ENCODE peak calls at places on chromosomes 16 and 17, in nine cellular contexts. One of them, this sample, is unnamed.

GRCh38 chr16:28846933-28847273 is 755 bp upstream of the TUFM start:
- DNase-seq in activated CD4-positive, alpha-beta T cell treated with anti-CD3 and anti-CD28 coated beads for 4 hours: no peak
- DNase-seq in non-pigmented ciliary epithelial cell: no peak
- DNase-seq in nephron progenitor cell: peak
- DNase-seq in stimulated activated CD4-positive, alpha-beta T cell treated with anti-CD3 and anti-CD28 coated beads, Interleukin-12 subunit alpha, Interleukin-12 subunit beta, amount 100 ng/mL, for 48 hours: no peak
- DNase-seq in NCI-H2029 treated with DMSO at 0.1 percent for 48 hours: no peak
- DNase-seq in SHP77 treated with DMSO at 0.1 percent for 48 hours: no peak
- DNase-seq in activated T-helper 1 cell treated with Interleukin-2 at 50 U/mL for 16 hours: no peak
- DNase-seq in NCI-H460: no peak
- DNase-seq in this sample: no peak

GRCh38 chr17:20066253-20066652 is 57.1 kb downstream of the SPECC1 start:
- DNase-seq in activated CD4-positive, alpha-beta T cell treated with anti-CD3 and anti-CD28 coated beads for 4 hours: no peak
- DNase-seq in non-pigmented ciliary epithelial cell: no peak
- DNase-seq in nephron progenitor cell: no peak
- DNase-seq in stimulated activated CD4-positive, alpha-beta T cell treated with anti-CD3 and anti-CD28 coated beads, Interleukin-12 subunit alpha, Interleukin-12 subunit beta, amount 100 ng/mL, for 48 hours: no peak
- DNase-seq in NCI-H2029 treated with DMSO at 0.1 percent for 48 hours: no peak
- DNase-seq in SHP77 treated with DMSO at 0.1 percent for 48 hours: no peak
- DNase-seq in activated T-helper 1 cell treated with Interleukin-2 at 50 U/mL for 16 hours: no peak
- DNase-seq in NCI-H460: no peak
- DNase-seq in this sample: no peak

GRCh38 chr17:2084766-2085647 is 30.1 kb downstream of the HIC1 start:
- DNase-seq in activated CD4-positive, alpha-beta T cell treated with anti-CD3 and anti-CD28 coated beads for 4 hours: no peak
- DNase-seq in non-pigmented ciliary epithelial cell: peak
- DNase-seq in nephron progenitor cell: no peak
- DNase-seq in stimulated activated CD4-positive, alpha-beta T cell treated with anti-CD3 and anti-CD28 coated beads, Interleukin-12 subunit alpha, Interleukin-12 subunit beta, amount 100 ng/mL, for 48 hours: no peak
- DNase-seq in NCI-H2029 treated with DMSO at 0.1 percent for 48 hours: no peak
- DNase-seq in SHP77 treated with DMSO at 0.1 percent for 48 hours: no peak
- DNase-seq in activated T-helper 1 cell treated with Interleukin-2 at 50 U/mL for 16 hours: no peak
- DNase-seq in NCI-H460: no peak
- DNase-seq in this sample: no peak

GRCh38 chr17:33647976-33648375 is 354.9 kb upstream of the ASIC2 start:
- DNase-seq in activated CD4-positive, alpha-beta T cell treated with anti-CD3 and anti-CD28 coated beads for 4 hours: no peak
- DNase-seq in non-pigmented ciliary epithelial cell: no peak
- DNase-seq in nephron progenitor cell: peak
- DNase-seq in stimulated activated CD4-positive, alpha-beta T cell treated with anti-CD3 and anti-CD28 coated beads, Interleukin-12 subunit alpha, Interleukin-12 subunit beta, amount 100 ng/mL, for 48 hours: no peak
- DNase-seq in NCI-H2029 treated with DMSO at 0.1 percent for 48 hours: no peak
- DNase-seq in SHP77 treated with DMSO at 0.1 percent for 48 hours: no peak
- DNase-seq in activated T-helper 1 cell treated with Interleukin-2 at 50 U/mL for 16 hours: no peak
- DNase-seq in NCI-H460: no peak
- DNase-seq in this sample: no peak

GRCh38 chr17:57924677-57925076 is 30.5 kb downstream of the CUEDC1 start:
- DNase-seq in activated CD4-positive, alpha-beta T cell treated with anti-CD3 and anti-CD28 coated beads for 4 hours: no peak
- DNase-seq in non-pigmented ciliary epithelial cell: no peak
- DNase-seq in nephron progenitor cell: no peak
- DNase-seq in stimulated activated CD4-positive, alpha-beta T cell treated with anti-CD3 and anti-CD28 coated beads, Interleukin-12 subunit alpha, Interleukin-12 subunit beta, amount 100 ng/mL, for 48 hours: no peak
- DNase-seq in NCI-H2029 treated with DMSO at 0.1 percent for 48 hours: peak
- DNase-seq in SHP77 treated with DMSO at 0.1 percent for 48 hours: no peak
- DNase-seq in activated T-helper 1 cell treated with Interleukin-2 at 50 U/mL for 16 hours: no peak
- DNase-seq in NCI-H460: no peak
- DNase-seq in this sample: no peak

GRCh38 chr17:81075307-81075706 is 40.4 kb downstream of the BAIAP2 start:
- DNase-seq in activated CD4-positive, alpha-beta T cell treated with anti-CD3 and anti-CD28 coated beads for 4 hours: no peak
- DNase-seq in non-pigmented ciliary epithelial cell: no peak
- DNase-seq in nephron progenitor cell: no peak
- DNase-seq in stimulated activated CD4-positive, alpha-beta T cell treated with anti-CD3 and anti-CD28 coated beads, Interleukin-12 subunit alpha, Interleukin-12 subunit beta, amount 100 ng/mL, for 48 hours: no peak
- DNase-seq in NCI-H2029 treated with DMSO at 0.1 percent for 48 hours: no peak
- DNase-seq in SHP77 treated with DMSO at 0.1 percent for 48 hours: no peak
- DNase-seq in activated T-helper 1 cell treated with Interleukin-2 at 50 U/mL for 16 hours: no peak
- DNase-seq in NCI-H460: no peak
- DNase-seq in this sample: no peak

GRCh38 chr16:16992986-16993783 is 477.6 kb downstream of the XYLT1 start:
- DNase-seq in activated CD4-positive, alpha-beta T cell treated with anti-CD3 and anti-CD28 coated beads for 4 hours: peak
- DNase-seq in non-pigmented ciliary epithelial cell: no peak
- DNase-seq in nephron progenitor cell: peak
- DNase-seq in stimulated activated CD4-positive, alpha-beta T cell treated with anti-CD3 and anti-CD28 coated beads, Interleukin-12 subunit alpha, Interleukin-12 subunit beta, amount 100 ng/mL, for 48 hours: no peak
- DNase-seq in NCI-H2029 treated with DMSO at 0.1 percent for 48 hours: no peak
- DNase-seq in SHP77 treated with DMSO at 0.1 percent for 48 hours: no peak
- DNase-seq in activated T-helper 1 cell treated with Interleukin-2 at 50 U/mL for 16 hours: no peak
- DNase-seq in NCI-H460: no peak
- DNase-seq in this sample: no peak

GRCh38 chr17:60169921-60170817 is 20.4 kb downstream of the CA4 start:
- DNase-seq in activated CD4-positive, alpha-beta T cell treated with anti-CD3 and anti-CD28 coated beads for 4 hours: no peak
- DNase-seq in non-pigmented ciliary epithelial cell: no peak
- DNase-seq in nephron progenitor cell: no peak
- DNase-seq in stimulated activated CD4-positive, alpha-beta T cell treated with anti-CD3 and anti-CD28 coated beads, Interleukin-12 subunit alpha, Interleukin-12 subunit beta, amount 100 ng/mL, for 48 hours: no peak
- DNase-seq in NCI-H2029 treated with DMSO at 0.1 percent for 48 hours: peak
- DNase-seq in SHP77 treated with DMSO at 0.1 percent for 48 hours: no peak
- DNase-seq in activated T-helper 1 cell treated with Interleukin-2 at 50 U/mL for 16 hours: no peak
- DNase-seq in NCI-H460: peak
- DNase-seq in this sample: peak

GRCh38 chr17:5780476-5780875 is 196.2 kb upstream of the NLRP1 start:
- DNase-seq in activated CD4-positive, alpha-beta T cell treated with anti-CD3 and anti-CD28 coated beads for 4 hours: no peak
- DNase-seq in non-pigmented ciliary epithelial cell: peak
- DNase-seq in nephron progenitor cell: no peak
- DNase-seq in stimulated activated CD4-positive, alpha-beta T cell treated with anti-CD3 and anti-CD28 coated beads, Interleukin-12 subunit alpha, Interleukin-12 subunit beta, amount 100 ng/mL, for 48 hours: no peak
- DNase-seq in NCI-H2029 treated with DMSO at 0.1 percent for 48 hours: no peak
- DNase-seq in SHP77 treated with DMSO at 0.1 percent for 48 hours: no peak
- DNase-seq in activated T-helper 1 cell treated with Interleukin-2 at 50 U/mL for 16 hours: no peak
- DNase-seq in NCI-H460: no peak
- DNase-seq in this sample: no peak

GRCh38 chr17:57697891-57698708 is 47.0 kb downstream of the CCDC182 start:
- DNase-seq in activated CD4-positive, alpha-beta T cell treated with anti-CD3 and anti-CD28 coated beads for 4 hours: no peak
- DNase-seq in non-pigmented ciliary epithelial cell: no peak
- DNase-seq in nephron progenitor cell: no peak
- DNase-seq in stimulated activated CD4-positive, alpha-beta T cell treated with anti-CD3 and anti-CD28 coated beads, Interleukin-12 subunit alpha, Interleukin-12 subunit beta, amount 100 ng/mL, for 48 hours: no peak
- DNase-seq in NCI-H2029 treated with DMSO at 0.1 percent for 48 hours: no peak
- DNase-seq in SHP77 treated with DMSO at 0.1 percent for 48 hours: no peak
- DNase-seq in activated T-helper 1 cell treated with Interleukin-2 at 50 U/mL for 16 hours: no peak
- DNase-seq in NCI-H460: no peak
- DNase-seq in this sample: no peak

GRCh38 chr16:12061336-12062055 is 85.0 kb downstream of the SNX29 start:
- DNase-seq in activated CD4-positive, alpha-beta T cell treated with anti-CD3 and anti-CD28 coated beads for 4 hours: no peak
- DNase-seq in non-pigmented ciliary epithelial cell: no peak
- DNase-seq in nephron progenitor cell: no peak
- DNase-seq in stimulated activated CD4-positive, alpha-beta T cell treated with anti-CD3 and anti-CD28 coated beads, Interleukin-12 subunit alpha, Interleukin-12 subunit beta, amount 100 ng/mL, for 48 hours: no peak
- DNase-seq in NCI-H2029 treated with DMSO at 0.1 percent for 48 hours: no peak
- DNase-seq in SHP77 treated with DMSO at 0.1 percent for 48 hours: no peak
- DNase-seq in activated T-helper 1 cell treated with Interleukin-2 at 50 U/mL for 16 hours: no peak
- DNase-seq in NCI-H460: no peak
- DNase-seq in this sample: no peak

GRCh38 chr17:13114601-13115024 is 96.8 kb upstream of the ELAC2 start:
- DNase-seq in activated CD4-positive, alpha-beta T cell treated with anti-CD3 and anti-CD28 coated beads for 4 hours: no peak
- DNase-seq in non-pigmented ciliary epithelial cell: peak
- DNase-seq in nephron progenitor cell: peak
- DNase-seq in stimulated activated CD4-positive, alpha-beta T cell treated with anti-CD3 and anti-CD28 coated beads, Interleukin-12 subunit alpha, Interleukin-12 subunit beta, amount 100 ng/mL, for 48 hours: no peak
- DNase-seq in NCI-H2029 treated with DMSO at 0.1 percent for 48 hours: peak
- DNase-seq in SHP77 treated with DMSO at 0.1 percent for 48 hours: peak
- DNase-seq in activated T-helper 1 cell treated with Interleukin-2 at 50 U/mL for 16 hours: no peak
- DNase-seq in NCI-H460: peak
- DNase-seq in this sample: peak

GRCh38 chr16:983044-984030 is 1.8 kb downstream of the SOX8 start:
- DNase-seq in activated CD4-positive, alpha-beta T cell treated with anti-CD3 and anti-CD28 coated beads for 4 hours: no peak
- DNase-seq in non-pigmented ciliary epithelial cell: no peak
- DNase-seq in nephron progenitor cell: peak
- DNase-seq in stimulated activated CD4-positive, alpha-beta T cell treated with anti-CD3 and anti-CD28 coated beads, Interleukin-12 subunit alpha, Interleukin-12 subunit beta, amount 100 ng/mL, for 48 hours: no peak
- DNase-seq in NCI-H2029 treated with DMSO at 0.1 percent for 48 hours: no peak
- DNase-seq in SHP77 treated with DMSO at 0.1 percent for 48 hours: no peak
- DNase-seq in activated T-helper 1 cell treated with Interleukin-2 at 50 U/mL for 16 hours: no peak
- DNase-seq in NCI-H460: no peak
- DNase-seq in this sample: no peak

GRCh38 chr16:79595916-79596450 is 4.6 kb downstream of the MAF start:
- DNase-seq in activated CD4-positive, alpha-beta T cell treated with anti-CD3 and anti-CD28 coated beads for 4 hours: no peak
- DNase-seq in non-pigmented ciliary epithelial cell: no peak
- DNase-seq in nephron progenitor cell: no peak
- DNase-seq in stimulated activated CD4-positive, alpha-beta T cell treated with anti-CD3 and anti-CD28 coated beads, Interleukin-12 subunit alpha, Interleukin-12 subunit beta, amount 100 ng/mL, for 48 hours: no peak
- DNase-seq in NCI-H2029 treated with DMSO at 0.1 percent for 48 hours: no peak
- DNase-seq in SHP77 treated with DMSO at 0.1 percent for 48 hours: no peak
- DNase-seq in activated T-helper 1 cell treated with Interleukin-2 at 50 U/mL for 16 hours: no peak
- DNase-seq in NCI-H460: no peak
- DNase-seq in this sample: no peak

GRCh38 chr16:3170440-3171180 is 17.4 kb upstream of the OR1F1 start:
- DNase-seq in activated CD4-positive, alpha-beta T cell treated with anti-CD3 and anti-CD28 coated beads for 4 hours: no peak
- DNase-seq in non-pigmented ciliary epithelial cell: no peak
- DNase-seq in nephron progenitor cell: no peak
- DNase-seq in stimulated activated CD4-positive, alpha-beta T cell treated with anti-CD3 and anti-CD28 coated beads, Interleukin-12 subunit alpha, Interleukin-12 subunit beta, amount 100 ng/mL, for 48 hours: no peak
- DNase-seq in NCI-H2029 treated with DMSO at 0.1 percent for 48 hours: no peak
- DNase-seq in SHP77 treated with DMSO at 0.1 percent for 48 hours: no peak
- DNase-seq in activated T-helper 1 cell treated with Interleukin-2 at 50 U/mL for 16 hours: no peak
- DNase-seq in NCI-H460: no peak
- DNase-seq in this sample: no peak

GRCh38 chr17:41394254-41395016 is 3.0 kb downstream of the KRT31 start:
- DNase-seq in activated CD4-positive, alpha-beta T cell treated with anti-CD3 and anti-CD28 coated beads for 4 hours: no peak
- DNase-seq in non-pigmented ciliary epithelial cell: no peak
- DNase-seq in nephron progenitor cell: no peak
- DNase-seq in stimulated activated CD4-positive, alpha-beta T cell treated with anti-CD3 and anti-CD28 coated beads, Interleukin-12 subunit alpha, Interleukin-12 subunit beta, amount 100 ng/mL, for 48 hours: no peak
- DNase-seq in NCI-H2029 treated with DMSO at 0.1 percent for 48 hours: no peak
- DNase-seq in SHP77 treated with DMSO at 0.1 percent for 48 hours: no peak
- DNase-seq in activated T-helper 1 cell treated with Interleukin-2 at 50 U/mL for 16 hours: no peak
- DNase-seq in NCI-H460: no peak
- DNase-seq in this sample: no peak

GRCh38 chr17:61133853-61134252 is 265.8 kb upstream of the TBX2 start:
- DNase-seq in activated CD4-positive, alpha-beta T cell treated with anti-CD3 and anti-CD28 coated beads for 4 hours: no peak
- DNase-seq in non-pigmented ciliary epithelial cell: no peak
- DNase-seq in nephron progenitor cell: no peak
- DNase-seq in stimulated activated CD4-positive, alpha-beta T cell treated with anti-CD3 and anti-CD28 coated beads, Interleukin-12 subunit alpha, Interleukin-12 subunit beta, amount 100 ng/mL, for 48 hours: no peak
- DNase-seq in NCI-H2029 treated with DMSO at 0.1 percent for 48 hours: no peak
- DNase-seq in SHP77 treated with DMSO at 0.1 percent for 48 hours: no peak
- DNase-seq in activated T-helper 1 cell treated with Interleukin-2 at 50 U/mL for 16 hours: no peak
- DNase-seq in NCI-H460: no peak
- DNase-seq in this sample: no peak